ENCODE peak calls at places on chromosomes 1 and 21, in six cellular contexts. B is adrenal gland, C is H9, W is endothelial cell, J is type B pancreatic cell, U is AG04450. R is an unnamed sample.

GRCh38 chr1:187413770-187414169 is 585.0 kb downstream of the PLA2G4A start:
- DNase-seq in B (no peak), C (no peak), W (no peak), J (no peak), U (no peak), R (no peak)

GRCh38 chr1:215376544-215377264 is 190.4 kb upstream of the KCTD3 start:
- DNase-seq in B (no peak), C (no peak), W (no peak), J (no peak), U (no peak), R (no peak)

GRCh38 chr1:8151647-8152046 is 125.5 kb upstream of the ERRFI1 start:
- DNase-seq in B (no peak), C (no peak), W (no peak), J (no peak), U (no peak), R (no peak)

GRCh38 chr1:30698401-30698981 is 24.9 kb downstream of the MATN1 start:
- DNase-seq in B (no peak), C (no peak), W (no peak), J (no peak), U (no peak), R (no peak)

GRCh38 chr1:65048325-65048724 is 82.0 kb upstream of the JAK1 start:
- DNase-seq in B (no peak), C (no peak), W (no peak), J (no peak), U (no peak), R (no peak)

GRCh38 chr1:238892612-238893011 is 493.8 kb upstream of the CHRM3 start:
- DNase-seq in B (no peak), C (no peak), W (no peak), J (no peak), U (no peak), R (no peak)

GRCh38 chr1:109782514-109782913 is 18.8 kb upstream of the EPS8L3 start:
- DNase-seq in B (no peak), C (peak; percentile 55), W (no peak), J (no peak), U (peak; percentile 48), R (no peak)

GRCh38 chr1:190583862-190584261 is 106.2 kb upstream of the BRINP3 start:
- DNase-seq in B (no peak), C (no peak), W (no peak), J (no peak), U (no peak), R (no peak)

GRCh38 chr1:207316622-207317510 is 4.6 kb upstream of the CD55 start:
- DNase-seq in B (no peak), C (peak; percentile 43), W (no peak), J (no peak), U (no peak), R (no peak)

GRCh38 chr1:201828451-201828819 is 522 bp upstream of the IPO9 start:
- DNase-seq in B (no peak), C (no peak), W (no peak), J (no peak), U (no peak), R (no peak)

GRCh38 chr1:76218888-76219588 is 144.5 kb downstream of the ST6GALNAC3 start:
- DNase-seq in B (no peak), C (no peak), W (no peak), J (no peak), U (no peak), R (no peak)

GRCh38 chr1:166258017-166258416 is 91.2 kb upstream of the FAM78B start:
- DNase-seq in B (no peak), C (no peak), W (no peak), J (no peak), U (no peak), R (no peak)
- TF ChIP-seq CTCF in B (no peak), C (no peak), W (no peak), J (no peak), U (no peak), R (no peak)

DNA sequence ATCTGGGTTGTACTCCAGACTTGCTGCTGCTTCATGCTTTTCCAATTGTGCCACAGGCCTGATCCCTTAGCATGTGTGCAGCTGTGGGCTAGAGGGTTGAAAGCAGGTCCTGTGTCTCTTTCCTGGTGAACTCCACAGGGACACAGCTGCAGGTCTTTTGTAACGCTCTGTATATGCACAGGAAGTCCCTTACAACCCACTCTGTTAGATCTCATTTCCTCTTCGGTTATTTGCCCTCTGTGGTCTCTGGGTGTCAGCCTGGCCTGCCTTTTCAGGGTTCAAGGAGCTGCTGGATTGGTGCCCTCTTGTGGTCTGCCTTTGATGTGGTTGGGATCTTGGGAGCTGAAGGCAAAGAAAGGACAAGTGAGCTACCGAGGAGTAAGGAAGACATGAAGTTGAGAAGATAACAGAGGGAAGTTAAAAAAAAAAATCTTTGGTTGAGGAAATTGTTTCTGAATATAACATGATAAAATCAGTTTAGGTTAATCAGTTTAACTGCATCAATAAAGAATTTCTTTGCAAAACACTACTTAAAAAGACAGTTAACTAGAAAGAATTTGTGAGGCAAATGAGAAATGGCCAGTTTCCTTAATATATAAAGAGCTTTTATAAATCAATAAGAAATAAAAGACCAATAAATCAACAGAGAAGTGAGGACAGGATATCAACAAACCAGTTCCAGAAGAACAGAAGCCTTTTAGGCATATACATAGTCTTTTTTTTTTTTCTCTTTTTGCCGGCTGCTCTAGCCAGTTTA is 44.1 kb downstream of the UCK2 start:
- DNase-seq in B (peak; percentile 66), C (peak; percentile 72), W (peak; percentile 31), J (no peak), U (no peak), R (peak; percentile 18)
- TF ChIP-seq CTCF in B (peak; percentile 13), C (peak; percentile 72), W (peak; percentile 24), J (peak; percentile 66), U (peak; percentile 24), R (peak; percentile 35)

GRCh38 chr1:27940870-27941269 is 6.1 kb downstream of the SMPDL3B start:
- DNase-seq in B (no peak), C (no peak), W (no peak), J (no peak), U (no peak), R (no peak)

GRCh38 chr1:27937524-27937836 is 2.7 kb downstream of the SMPDL3B start:
- DNase-seq in B (no peak), C (no peak), W (no peak), J (no peak), U (no peak), R (no peak)

GRCh38 chr1:27941671-27942540 is 7.1 kb downstream of the SMPDL3B start:
- DNase-seq in B (no peak), C (no peak), W (no peak), J (no peak), U (no peak), R (no peak)

GRCh38 chr1:27938488-27938887 is 3.7 kb downstream of the SMPDL3B start:
- DNase-seq in B (no peak), C (no peak), W (no peak), J (no peak), U (no peak), R (no peak)

GRCh38 chr1:27940297-27940696 is 5.5 kb downstream of the SMPDL3B start:
- DNase-seq in B (peak; percentile 54), C (no peak), W (peak; percentile 58), J (no peak), U (no peak), R (peak; percentile 36)
- TF ChIP-seq CTCF in B (no peak), C (peak; percentile 65), W (no peak), J (peak; percentile 50), U (peak; percentile 36), R (peak; percentile 33)

GRCh38 chr21:30842990-30843389 is 13.4 kb upstream of the KRTAP7-1 start:
- DNase-seq in B (no peak), C (no peak), W (no peak), J (no peak), U (no peak), R (no peak)
- TF ChIP-seq CTCF in B (no peak), C (peak; percentile 44), W (peak; percentile 74), J (peak; percentile 61), U (peak; percentile 6), R (peak; percentile 41)

DNA sequence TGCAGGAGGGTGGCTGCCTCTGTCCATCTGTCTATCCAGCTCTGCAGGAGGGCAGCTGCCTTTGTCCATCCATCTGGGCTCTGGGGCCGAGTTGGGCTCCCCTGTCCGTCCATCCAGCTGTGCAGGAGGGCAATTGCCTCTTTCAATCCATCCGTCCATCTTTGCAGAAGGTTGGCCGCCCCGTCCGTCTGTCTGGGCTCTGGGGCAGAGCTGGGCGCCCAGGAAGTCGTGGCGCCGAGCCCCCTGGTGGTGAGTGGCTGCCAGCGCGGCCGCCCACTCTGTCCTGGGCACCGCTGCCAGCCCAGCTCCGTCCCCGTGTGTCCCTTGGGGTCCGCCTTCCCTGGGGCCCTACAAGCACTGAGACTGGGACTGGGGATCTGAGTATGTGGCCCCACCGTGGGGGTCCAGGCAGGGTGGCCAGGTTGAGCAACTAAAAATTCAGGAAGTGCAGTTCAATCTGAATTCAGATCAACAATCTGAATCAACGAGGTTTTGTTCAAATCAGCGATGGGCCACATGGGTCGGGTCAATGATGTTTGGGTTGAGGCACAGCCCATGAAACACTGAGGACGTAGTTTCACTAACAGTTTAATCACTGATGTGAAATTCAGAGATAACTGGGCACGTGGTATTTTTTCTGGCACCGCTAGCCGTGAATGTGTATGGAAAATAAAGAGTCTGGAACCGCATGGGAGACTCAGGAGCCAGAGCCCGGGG is 99.1 kb upstream of the ACTRT2 start:
- DNase-seq in B (no peak), C (no peak), W (no peak), J (no peak), U (no peak), R (no peak)
- TF ChIP-seq CTCF in B (peak; percentile 28), C (peak; percentile 39), W (peak; percentile 42), J (peak; percentile 50), U (no peak), R (peak; percentile 33)

GRCh38 chr21:44710756-44711326 is 531 bp downstream of the TSPEAR start:
- DNase-seq in B (peak; percentile 7), C (peak; percentile 72), W (no peak), J (peak; percentile 62), U (no peak), R (no peak)

GRCh38 chr21:44708866-44709425 is 2.4 kb downstream of the TSPEAR start:
- DNase-seq in B (peak; percentile 9), C (no peak), W (no peak), J (peak; percentile 64), U (no peak), R (no peak)

GRCh38 chr21:44709426-44710293 is 1.7 kb downstream of the TSPEAR start:
- DNase-seq in B (peak; percentile 11), C (peak; percentile 46), W (no peak), J (peak; percentile 67), U (no peak), R (no peak)

GRCh38 chr21:44711327-44712202 is at the start of gene TSPEAR:
- DNase-seq in B (peak; percentile 6), C (peak; percentile 47), W (no peak), J (peak; percentile 69), U (no peak), R (no peak)

GRCh38 chr21:44710294-44710665 is 1.1 kb downstream of the TSPEAR start:
- DNase-seq in B (peak; percentile 3), C (peak; percentile 30), W (no peak), J (peak; percentile 48), U (no peak), R (no peak)
- TF ChIP-seq CTCF in B (no peak), C (no peak), W (no peak), J (no peak), U (no peak), R (no peak)

GRCh38 chr1:178361847-178362246 is 134.9 kb downstream of the CLEC20A start:
- DNase-seq in B (no peak), C (no peak), W (no peak), J (no peak), U (no peak), R (no peak)
- TF ChIP-seq CTCF in B (no peak), C (peak; percentile 41), W (no peak), J (no peak), U (no peak), R (no peak)